ENCODE peak calls at places on chromosome 18, in seven cellular contexts. One of them, this sample, is unnamed.

GRCh38 chr18:7272268-7273049 is 41.6 kb downstream of the LRRC30 start:
- DNase-seq in activated T-cell treated with anti-CD3 and anti-CD28 coated beads for 1 hour: no peak
- DNase-seq in germinal center: no peak
- DNase-seq in heart left ventricle: peak
- DNase-seq in fibroblast of the aortic adventitia: peak
- DNase-seq in dermis blood vessel endothelial cell: peak
- DNase-seq in GM23248: peak
- DNase-seq in this sample: peak

GRCh38 chr18:506264-506663 is 5.8 kb upstream of the COLEC12 start:
- DNase-seq in heart left ventricle: no peak
- DNase-seq in germinal center: no peak
- DNase-seq in dermis blood vessel endothelial cell: no peak
- DNase-seq in activated T-cell treated with anti-CD3 and anti-CD28 coated beads for 1 hour: no peak
- DNase-seq in fibroblast of the aortic adventitia: peak
- DNase-seq in GM23248: peak
- DNase-seq in this sample: peak

GRCh38 chr18:70553961-70554325 is 265.1 kb downstream of the SOCS6 start:
- DNase-seq in heart left ventricle: no peak
- DNase-seq in fibroblast of the aortic adventitia: no peak
- DNase-seq in GM23248: peak
- DNase-seq in germinal center: no peak
- DNase-seq in activated T-cell treated with anti-CD3 and anti-CD28 coated beads for 1 hour: no peak
- DNase-seq in dermis blood vessel endothelial cell: no peak
- DNase-seq in this sample: no peak

GRCh38 chr18:74288730-74289129 is 3.0 kb downstream of the CYB5A start:
- DNase-seq in activated T-cell treated with anti-CD3 and anti-CD28 coated beads for 1 hour: no peak
- DNase-seq in GM23248: peak
- DNase-seq in dermis blood vessel endothelial cell: no peak
- DNase-seq in germinal center: no peak
- DNase-seq in heart left ventricle: no peak
- DNase-seq in fibroblast of the aortic adventitia: peak
- DNase-seq in this sample: no peak

GRCh38 chr18:50287028-50287440 is 458 bp downstream of the CXXC1 start:
- DNase-seq in heart left ventricle: peak
- DNase-seq in activated T-cell treated with anti-CD3 and anti-CD28 coated beads for 1 hour: no peak
- DNase-seq in dermis blood vessel endothelial cell: peak
- DNase-seq in GM23248: no peak
- DNase-seq in fibroblast of the aortic adventitia: no peak
- DNase-seq in germinal center: no peak
- DNase-seq in this sample: no peak

GRCh38 chr18:7305416-7305815 is 74.5 kb downstream of the LRRC30 start:
- DNase-seq in GM23248: no peak
- DNase-seq in activated T-cell treated with anti-CD3 and anti-CD28 coated beads for 1 hour: no peak
- DNase-seq in heart left ventricle: no peak
- DNase-seq in fibroblast of the aortic adventitia: no peak
- DNase-seq in germinal center: no peak
- DNase-seq in dermis blood vessel endothelial cell: no peak
- DNase-seq in this sample: no peak

GRCh38 chr18:74899554-74899953 is 301.9 kb downstream of the ZNF407 start:
- DNase-seq in activated T-cell treated with anti-CD3 and anti-CD28 coated beads for 1 hour: no peak
- DNase-seq in dermis blood vessel endothelial cell: peak
- DNase-seq in fibroblast of the aortic adventitia: peak
- DNase-seq in GM23248: no peak
- DNase-seq in germinal center: no peak
- DNase-seq in heart left ventricle: peak
- DNase-seq in this sample: peak

GRCh38 chr18:75544496-75544895 is 117.0 kb upstream of the SMIM21 start:
- DNase-seq in activated T-cell treated with anti-CD3 and anti-CD28 coated beads for 1 hour: no peak
- DNase-seq in germinal center: no peak
- DNase-seq in dermis blood vessel endothelial cell: no peak
- DNase-seq in heart left ventricle: no peak
- DNase-seq in GM23248: peak
- DNase-seq in fibroblast of the aortic adventitia: peak
- DNase-seq in this sample: peak

GRCh38 chr18:39835303-39836030 is 2119.6 kb upstream of the PIK3C3 start:
- DNase-seq in fibroblast of the aortic adventitia: no peak
- DNase-seq in GM23248: no peak
- DNase-seq in activated T-cell treated with anti-CD3 and anti-CD28 coated beads for 1 hour: no peak
- DNase-seq in heart left ventricle: no peak
- DNase-seq in germinal center: no peak
- DNase-seq in dermis blood vessel endothelial cell: no peak
- DNase-seq in this sample: peak

GRCh38 chr18:48611785-48612480 is 73.1 kb downstream of the CTIF start:
- DNase-seq in germinal center: no peak
- DNase-seq in fibroblast of the aortic adventitia: no peak
- DNase-seq in activated T-cell treated with anti-CD3 and anti-CD28 coated beads for 1 hour: no peak
- DNase-seq in GM23248: no peak
- DNase-seq in heart left ventricle: no peak
- DNase-seq in dermis blood vessel endothelial cell: no peak
- DNase-seq in this sample: no peak

GRCh38 chr18:62091487-62092120 is 95.3 kb downstream of the PIGN start:
- DNase-seq in GM23248: no peak
- DNase-seq in activated T-cell treated with anti-CD3 and anti-CD28 coated beads for 1 hour: no peak
- DNase-seq in fibroblast of the aortic adventitia: no peak
- DNase-seq in dermis blood vessel endothelial cell: peak
- DNase-seq in heart left ventricle: no peak
- DNase-seq in germinal center: no peak
- DNase-seq in this sample: no peak

GRCh38 chr18:68608861-68609465 is 105.9 kb downstream of the TMX3 start:
- DNase-seq in fibroblast of the aortic adventitia: no peak
- DNase-seq in dermis blood vessel endothelial cell: no peak
- DNase-seq in activated T-cell treated with anti-CD3 and anti-CD28 coated beads for 1 hour: no peak
- DNase-seq in GM23248: no peak
- DNase-seq in heart left ventricle: no peak
- DNase-seq in germinal center: no peak
- DNase-seq in this sample: no peak

GRCh38 chr18:75123113-75123512 is 85.8 kb downstream of the PTGR3 start:
- DNase-seq in GM23248: no peak
- DNase-seq in dermis blood vessel endothelial cell: no peak
- DNase-seq in germinal center: no peak
- DNase-seq in fibroblast of the aortic adventitia: no peak
- DNase-seq in heart left ventricle: no peak
- DNase-seq in activated T-cell treated with anti-CD3 and anti-CD28 coated beads for 1 hour: no peak
- DNase-seq in this sample: no peak

GRCh38 chr18:8625693-8626092 is 16.5 kb downstream of the RAB12 start:
- DNase-seq in germinal center: no peak
- DNase-seq in GM23248: no peak
- DNase-seq in fibroblast of the aortic adventitia: no peak
- DNase-seq in heart left ventricle: no peak
- DNase-seq in dermis blood vessel endothelial cell: no peak
- DNase-seq in activated T-cell treated with anti-CD3 and anti-CD28 coated beads for 1 hour: no peak
- DNase-seq in this sample: no peak

GRCh38 chr18:55629136-55629535 is 41.1 kb upstream of the TCF4 start:
- DNase-seq in fibroblast of the aortic adventitia: no peak
- DNase-seq in heart left ventricle: no peak
- DNase-seq in activated T-cell treated with anti-CD3 and anti-CD28 coated beads for 1 hour: no peak
- DNase-seq in germinal center: no peak
- DNase-seq in dermis blood vessel endothelial cell: no peak
- DNase-seq in GM23248: no peak
- DNase-seq in this sample: no peak

GRCh38 chr18:52670903-52671302 is 330.9 kb downstream of the DCC start:
- DNase-seq in activated T-cell treated with anti-CD3 and anti-CD28 coated beads for 1 hour: no peak
- DNase-seq in heart left ventricle: no peak
- DNase-seq in fibroblast of the aortic adventitia: peak
- DNase-seq in dermis blood vessel endothelial cell: no peak
- DNase-seq in GM23248: peak
- DNase-seq in germinal center: no peak
- DNase-seq in this sample: peak

GRCh38 chr18:67551146-67551545 is 34.6 kb upstream of the DSEL start:
- DNase-seq in heart left ventricle: no peak
- DNase-seq in GM23248: no peak
- DNase-seq in dermis blood vessel endothelial cell: no peak
- DNase-seq in activated T-cell treated with anti-CD3 and anti-CD28 coated beads for 1 hour: no peak
- DNase-seq in fibroblast of the aortic adventitia: no peak
- DNase-seq in germinal center: no peak
- DNase-seq in this sample: no peak

GRCh38 chr18:27198036-27198435 is 12.9 kb upstream of the CHST9 start:
- DNase-seq in activated T-cell treated with anti-CD3 and anti-CD28 coated beads for 1 hour: no peak
- DNase-seq in heart left ventricle: no peak
- DNase-seq in dermis blood vessel endothelial cell: no peak
- DNase-seq in germinal center: no peak
- DNase-seq in GM23248: no peak
- DNase-seq in fibroblast of the aortic adventitia: no peak
- DNase-seq in this sample: no peak

GRCh38 chr18:62300359-62300963 is 24.6 kb upstream of the TNFRSF11A start:
- DNase-seq in activated T-cell treated with anti-CD3 and anti-CD28 coated beads for 1 hour: no peak
- DNase-seq in heart left ventricle: no peak
- DNase-seq in dermis blood vessel endothelial cell: no peak
- DNase-seq in GM23248: no peak
- DNase-seq in germinal center: no peak
- DNase-seq in fibroblast of the aortic adventitia: no peak
- DNase-seq in this sample: no peak

GRCh38 chr18:63254716-63255399 is 64.7 kb downstream of the BCL2 start:
- DNase-seq in activated T-cell treated with anti-CD3 and anti-CD28 coated beads for 1 hour: no peak
- DNase-seq in dermis blood vessel endothelial cell: no peak
- DNase-seq in heart left ventricle: no peak
- DNase-seq in germinal center: no peak
- DNase-seq in GM23248: no peak
- DNase-seq in fibroblast of the aortic adventitia: no peak
- DNase-seq in this sample: no peak

GRCh38 chr18:22465859-22466602 is 48.3 kb upstream of the CTAGE1 start:
- DNase-seq in dermis blood vessel endothelial cell: peak
- DNase-seq in GM23248: peak
- DNase-seq in activated T-cell treated with anti-CD3 and anti-CD28 coated beads for 1 hour: no peak
- DNase-seq in fibroblast of the aortic adventitia: peak
- DNase-seq in germinal center: no peak
- DNase-seq in heart left ventricle: peak
- DNase-seq in this sample: peak

GRCh38 chr18:9328776-9329175 is 5.8 kb upstream of the TWSG1 start:
- DNase-seq in fibroblast of the aortic adventitia: peak
- DNase-seq in GM23248: peak
- DNase-seq in activated T-cell treated with anti-CD3 and anti-CD28 coated beads for 1 hour: no peak
- DNase-seq in germinal center: no peak
- DNase-seq in dermis blood vessel endothelial cell: no peak
- DNase-seq in heart left ventricle: no peak
- DNase-seq in this sample: no peak

GRCh38 chr18:54904521-54904920 is 54.7 kb downstream of the CCDC68 start:
- DNase-seq in GM23248: no peak
- DNase-seq in germinal center: no peak
- DNase-seq in heart left ventricle: no peak
- DNase-seq in dermis blood vessel endothelial cell: no peak
- DNase-seq in fibroblast of the aortic adventitia: no peak
- DNase-seq in activated T-cell treated with anti-CD3 and anti-CD28 coated beads for 1 hour: no peak
- DNase-seq in this sample: no peak

GRCh38 chr18:63161728-63162195 is 157.8 kb downstream of the BCL2 start:
- DNase-seq in GM23248: peak
- DNase-seq in activated T-cell treated with anti-CD3 and anti-CD28 coated beads for 1 hour: peak
- DNase-seq in fibroblast of the aortic adventitia: peak
- DNase-seq in dermis blood vessel endothelial cell: peak
- DNase-seq in heart left ventricle: peak
- DNase-seq in germinal center: peak
- DNase-seq in this sample: peak

GRCh38 chr18:76837071-76837470 is 14.7 kb downstream of the ZNF236 start:
- DNase-seq in activated T-cell treated with anti-CD3 and anti-CD28 coated beads for 1 hour: no peak
- DNase-seq in heart left ventricle: no peak
- DNase-seq in GM23248: no peak
- DNase-seq in fibroblast of the aortic adventitia: no peak
- DNase-seq in dermis blood vessel endothelial cell: no peak
- DNase-seq in germinal center: no peak
- DNase-seq in this sample: no peak

GRCh38 chr18:74430231-74430630 is 26.9 kb downstream of the DIPK1C start:
- DNase-seq in GM23248: no peak
- DNase-seq in heart left ventricle: no peak
- DNase-seq in activated T-cell treated with anti-CD3 and anti-CD28 coated beads for 1 hour: no peak
- DNase-seq in dermis blood vessel endothelial cell: no peak
- DNase-seq in germinal center: no peak
- DNase-seq in fibroblast of the aortic adventitia: no peak
- DNase-seq in this sample: no peak

GRCh38 chr18:60209042-60209441 is 163.5 kb downstream of the MC4R start:
- DNase-seq in heart left ventricle: no peak
- DNase-seq in GM23248: no peak
- DNase-seq in dermis blood vessel endothelial cell: no peak
- DNase-seq in germinal center: no peak
- DNase-seq in fibroblast of the aortic adventitia: no peak
- DNase-seq in activated T-cell treated with anti-CD3 and anti-CD28 coated beads for 1 hour: no peak
- DNase-seq in this sample: no peak

GRCh38 chr18:67402543-67402942 is 114.0 kb downstream of the DSEL start:
- DNase-seq in dermis blood vessel endothelial cell: peak
- DNase-seq in fibroblast of the aortic adventitia: peak
- DNase-seq in germinal center: no peak
- DNase-seq in heart left ventricle: no peak
- DNase-seq in activated T-cell treated with anti-CD3 and anti-CD28 coated beads for 1 hour: no peak
- DNase-seq in GM23248: peak
- DNase-seq in this sample: peak

GRCh38 chr18:60122339-60122738 is 222.5 kb downstream of the PMAIP1 start:
- DNase-seq in dermis blood vessel endothelial cell: no peak
- DNase-seq in fibroblast of the aortic adventitia: no peak
- DNase-seq in GM23248: no peak
- DNase-seq in heart left ventricle: no peak
- DNase-seq in germinal center: no peak
- DNase-seq in activated T-cell treated with anti-CD3 and anti-CD28 coated beads for 1 hour: no peak
- DNase-seq in this sample: no peak

GRCh38 chr18:11324510-11324909 is 175.1 kb upstream of the PIEZO2 start:
- DNase-seq in heart left ventricle: no peak
- DNase-seq in fibroblast of the aortic adventitia: peak
- DNase-seq in activated T-cell treated with anti-CD3 and anti-CD28 coated beads for 1 hour: no peak
- DNase-seq in GM23248: peak
- DNase-seq in dermis blood vessel endothelial cell: no peak
- DNase-seq in germinal center: no peak
- DNase-seq in this sample: peak